ENCODE peak calls at places on chromosome 1, in five cellular contexts. X is suprapubic skin, H is vagina, D is left ventricle myocardium inferior, L is Karpas-422. U is an unnamed sample. For H3K4me1, the result is how much of the 10 kb centered on the place peaks cover.

GRCh38 chr1:46532498-46533178 is 18.8 kb downstream of the KNCN start:
- DNase-seq in D (peak), X (no peak), L (peak), H (no peak), U (peak)

GRCh38 chr1:118104956-118105355 is 80.1 kb downstream of the SPAG17 start:
- DNase-seq in D (no peak), H (no peak), L (no peak), X (no peak), U (no peak)

GRCh38 chr1:91730781-91731732 is 154.9 kb downstream of the TGFBR3 start:
- DNase-seq in H (peak), L (no peak), X (peak), D (peak), U (no peak)

GRCh38 chr1:200786792-200787191 is 48.1 kb downstream of the CAMSAP2 start:
- DNase-seq in L (no peak), D (no peak), H (no peak), X (no peak), U (no peak)

GRCh38 chr1:196105901-196106300 is 502.3 kb downstream of the KCNT2 start:
- DNase-seq in D (no peak), H (no peak), L (no peak), X (no peak), U (no peak)

GRCh38 chr1:32286763-32287162 is 5.1 kb upstream of the HDAC1 start:
- DNase-seq in H (no peak), X (no peak), L (no peak), D (no peak), U (peak)

GRCh38 chr1:25917996-25918395 is 11.8 kb upstream of the STMN1 start:
- DNase-seq in X (no peak), L (no peak), D (no peak), H (no peak), U (no peak)

GRCh38 chr1:5911157-5911556 is 81.1 kb downstream of the NPHP4 start:
- DNase-seq in D (no peak), H (peak), L (no peak), X (peak), U (peak)

GRCh38 chr1:195714248-195714647 is 894.0 kb downstream of the KCNT2 start:
- DNase-seq in X (no peak), H (no peak), D (no peak), L (no peak), U (no peak)

GRCh38 chr1:112904831-112905227 is 51.2 kb downstream of the SLC16A1 start:
- DNase-seq in L (no peak), D (no peak), X (no peak), H (no peak), U (no peak)

GRCh38 chr1:40982721-40983120 is 3.2 kb downstream of the CTPS1 start:
- DNase-seq in H (no peak), X (no peak), D (no peak), L (peak), U (no peak)

GRCh38 chr1:95547000-95547399 is 313.0 kb downstream of the RWDD3 start:
- DNase-seq in X (no peak), D (no peak), H (no peak), L (no peak), U (no peak)

GRCh38 chr1:75707191-75707590 is 17.3 kb upstream of the ACADM start:
- DNase-seq in L (no peak), D (no peak), H (no peak), X (no peak), U (no peak)

GRCh38 chr1:155079210-155079486 is 511 bp downstream of the EFNA3 start:
- DNase-seq in X (no peak), H (no peak), D (no peak), L (no peak), U (no peak)

GRCh38 chr1:109877320-109877771 is 33.3 kb upstream of the CSF1 start:
- DNase-seq in L (no peak), X (peak), H (no peak), D (peak), U (peak)

DNA sequence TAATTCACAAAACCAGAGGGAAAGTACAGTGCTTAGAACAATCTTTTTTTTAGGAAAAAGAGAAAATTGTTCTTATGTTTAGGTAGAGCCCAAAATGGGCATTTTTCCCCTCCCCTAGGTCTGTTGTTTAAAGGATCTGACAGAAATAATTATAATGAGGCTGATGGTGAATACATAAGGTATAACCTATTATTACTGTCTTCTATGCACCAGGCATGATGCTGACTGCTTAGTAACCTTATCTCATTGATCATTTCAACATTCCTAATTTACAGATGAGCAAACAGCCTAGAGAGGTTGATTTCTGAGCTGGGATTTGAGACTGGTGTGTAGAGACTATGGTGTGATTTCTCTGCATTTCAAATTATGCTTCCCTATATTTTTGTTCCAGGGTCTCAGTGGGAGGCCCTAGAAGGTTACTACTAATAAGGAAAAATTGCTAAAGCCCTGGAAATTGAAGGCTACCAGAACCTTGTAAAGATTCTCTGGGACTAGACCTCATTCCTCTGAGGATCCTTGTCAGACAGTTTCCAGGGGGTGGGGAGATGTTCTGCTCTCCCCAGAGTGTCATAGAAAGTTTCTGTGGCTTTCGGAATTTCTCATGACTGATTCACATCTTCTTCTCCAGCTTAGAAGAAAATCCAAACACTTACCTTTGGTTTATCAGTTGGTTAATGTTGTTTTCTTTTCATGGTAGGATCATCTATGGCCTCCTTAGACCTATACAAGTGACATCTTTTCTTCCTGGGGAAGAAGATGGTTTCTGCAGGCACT is 44.9 kb downstream of the ROR1 start:
- DNase-seq in H (no peak), X (no peak), D (no peak), L (no peak), U (no peak)
- H3K4me1 ChIP-seq in H (under half), X (under half), D (half or more), L (under half), U (under half)

GRCh38 chr1:93306920-93307319 is 38.8 kb upstream of the DR1 start:
- DNase-seq in L (no peak), D (no peak), X (no peak), H (no peak), U (no peak)

GRCh38 chr1:93302078-93302477 is 43.6 kb upstream of the DR1 start:
- DNase-seq in D (no peak), X (no peak), H (no peak), L (no peak), U (no peak)

GRCh38 chr1:93301131-93301530 is 44.6 kb upstream of the DR1 start:
- DNase-seq in D (no peak), H (no peak), X (no peak), L (no peak), U (no peak)

GRCh38 chr1:93304716-93305138 is 41.0 kb upstream of the DR1 start:
- DNase-seq in L (peak), D (no peak), H (no peak), X (no peak), U (no peak)
- H3K27ac ChIP-seq in L (no peak), D (no peak), H (no peak), X (no peak), U (no peak)

DNA sequence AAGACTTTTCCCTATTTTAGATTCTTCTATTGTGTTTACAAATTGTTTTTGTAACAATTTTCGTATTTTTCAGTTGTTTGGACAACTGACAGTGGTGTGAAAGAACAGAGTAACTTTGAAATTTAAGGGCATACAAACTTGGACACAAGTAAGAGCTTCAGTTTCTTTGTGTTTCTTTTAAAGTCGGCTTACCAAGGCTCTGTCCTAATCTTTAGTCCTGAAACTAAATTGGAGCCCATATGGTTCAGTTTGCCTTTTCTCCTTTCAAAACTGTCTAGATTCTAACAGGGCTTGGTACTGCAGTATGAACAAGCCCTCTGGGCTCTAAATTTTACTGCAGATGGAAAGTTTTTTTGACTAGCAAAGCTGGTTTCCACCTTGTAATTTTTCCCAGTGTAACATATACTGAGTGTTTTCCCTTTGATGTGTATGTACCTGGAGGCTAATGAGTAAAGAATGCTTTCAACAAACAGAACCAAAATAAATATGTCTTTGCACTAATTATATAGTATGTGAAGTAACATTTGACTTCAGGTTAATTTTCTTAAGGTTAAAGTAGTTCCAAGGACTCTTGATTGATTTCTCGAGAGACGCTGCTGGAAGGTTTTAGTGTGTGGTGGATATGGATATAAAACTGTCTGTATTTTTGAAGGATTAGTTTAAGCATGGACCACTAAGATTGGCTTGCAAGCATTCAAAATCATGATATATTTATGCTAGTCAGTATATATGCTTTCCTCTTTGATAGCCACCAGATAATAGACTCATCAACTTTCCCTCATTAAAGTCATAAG is 4.1 kb downstream of the SNX27 start:
- DNase-seq in X (no peak), L (no peak), D (no peak), H (no peak), U (no peak)
- H3K4me1 ChIP-seq in X (half or more), L (under half), D (half or more), H (half or more), U (under half)

DNA sequence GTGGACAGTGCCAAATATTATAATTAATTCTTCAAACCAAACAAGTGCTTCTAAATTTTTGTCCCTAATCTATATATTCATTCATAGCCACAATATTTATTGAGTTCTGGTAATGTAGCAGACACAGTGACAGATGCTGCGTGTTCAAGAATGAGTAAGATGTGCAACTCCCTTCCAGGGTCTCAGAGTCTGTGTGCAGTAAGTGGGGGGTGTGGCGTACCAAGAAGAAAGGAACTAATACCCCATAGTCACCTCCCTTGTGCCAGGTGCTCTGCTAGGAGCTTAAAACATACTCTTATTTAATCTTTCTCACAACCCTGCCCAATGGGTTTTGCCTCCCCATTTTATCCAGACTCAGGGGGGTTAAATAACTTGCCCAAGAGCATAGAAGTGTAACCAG is 358.7 kb downstream of the BARHL2 start:
- DNase-seq in L (no peak), H (no peak), D (no peak), X (no peak), U (no peak)
- H3K27ac ChIP-seq in L (no peak), H (no peak), D (no peak), X (no peak), U (no peak)

GRCh38 chr1:206583461-206584264 is 28.6 kb downstream of the EIF2D start:
- DNase-seq in L (peak), D (peak), H (no peak), X (no peak), U (peak)
- H3K4me1 ChIP-seq in L (under half), D (under half), H (half or more), X (half or more), U (under half)

GRCh38 chr1:244049969-244050834 is 881 bp upstream of the ZBTB18 start:
- DNase-seq in D (no peak), H (no peak), X (no peak), L (peak), U (no peak)

GRCh38 chr1:244049142-244049968 is 1.7 kb upstream of the ZBTB18 start:
- DNase-seq in L (peak), H (no peak), X (no peak), D (peak), U (peak)

GRCh38 chr1:244052728-244053312 is 1.7 kb downstream of the ZBTB18 start:
- DNase-seq in H (no peak), X (no peak), L (no peak), D (no peak), U (no peak)

GRCh38 chr1:244052011-244052727 is 1.1 kb downstream of the ZBTB18 start:
- DNase-seq in L (no peak), X (no peak), H (no peak), D (no peak), U (peak)

GRCh38 chr1:244050835-244051444 is at the start of gene ZBTB18:
- DNase-seq in D (peak), H (no peak), L (no peak), X (no peak), U (peak)
- H3K27ac ChIP-seq in D (peak), H (peak), L (no peak), X (peak), U (peak)